ENCODE peak calls at places on chromosomes 12 and 14, in nine cellular contexts. One of them, this sample, is unnamed.
A peak's percentile ranks its signal among the peaks of the same experiment; 100 is the strongest.

GRCh38 chr12:121927798-121928197 is 9.4 kb downstream of the CFAP251 start:
- DNase-seq in A549: no peak
- DNase-seq in CD8-positive, alpha-beta memory T cell: no peak
- DNase-seq in GM12865: no peak
- DNase-seq in stomach: no peak
- DNase-seq in Caco-2: no peak
- DNase-seq in AG09309: no peak
- DNase-seq in fibroblast of lung: no peak
- DNase-seq in naive thymus-derived CD4-positive, alpha-beta T cell: no peak
- DNase-seq in this sample: no peak

GRCh38 chr14:92726135-92726932 is 22.1 kb downstream of the LGMN start:
- DNase-seq in A549: peak; percentile 93
- DNase-seq in CD8-positive, alpha-beta memory T cell: peak; percentile 35
- DNase-seq in GM12865: no peak
- DNase-seq in stomach: peak; percentile 82
- DNase-seq in Caco-2: peak; percentile 30
- DNase-seq in AG09309: peak; percentile 59
- DNase-seq in fibroblast of lung: peak; percentile 90
- DNase-seq in naive thymus-derived CD4-positive, alpha-beta T cell: no peak
- DNase-seq in this sample: peak; percentile 87

GRCh38 chr12:63151061-63151897 is at the start of gene AVPR1A:
- DNase-seq in A549: peak; percentile 6
- DNase-seq in CD8-positive, alpha-beta memory T cell: no peak
- DNase-seq in GM12865: no peak
- DNase-seq in stomach: no peak
- DNase-seq in Caco-2: no peak
- DNase-seq in AG09309: no peak
- DNase-seq in fibroblast of lung: no peak
- DNase-seq in naive thymus-derived CD4-positive, alpha-beta T cell: no peak
- DNase-seq in this sample: peak; percentile 84

GRCh38 chr14:95389471-95390011 is 69.8 kb upstream of the CLMN start:
- DNase-seq in A549: no peak
- DNase-seq in CD8-positive, alpha-beta memory T cell: no peak
- DNase-seq in GM12865: no peak
- DNase-seq in stomach: no peak
- DNase-seq in Caco-2: no peak
- DNase-seq in AG09309: no peak
- DNase-seq in fibroblast of lung: no peak
- DNase-seq in naive thymus-derived CD4-positive, alpha-beta T cell: no peak
- DNase-seq in this sample: peak; percentile 24

GRCh38 chr14:67623114-67623513 is 3.4 kb downstream of the ARG2 start:
- DNase-seq in A549: no peak
- DNase-seq in CD8-positive, alpha-beta memory T cell: no peak
- DNase-seq in GM12865: no peak
- DNase-seq in stomach: no peak
- DNase-seq in Caco-2: no peak
- DNase-seq in AG09309: no peak
- DNase-seq in fibroblast of lung: peak; percentile 48
- DNase-seq in naive thymus-derived CD4-positive, alpha-beta T cell: peak; percentile 44
- DNase-seq in this sample: no peak

GRCh38 chr12:111819191-111820158 is 22.6 kb upstream of the MAPKAPK5 start:
- DNase-seq in A549: no peak
- DNase-seq in CD8-positive, alpha-beta memory T cell: no peak
- DNase-seq in GM12865: no peak
- DNase-seq in stomach: no peak
- DNase-seq in Caco-2: peak; percentile 41
- DNase-seq in AG09309: no peak
- DNase-seq in fibroblast of lung: peak; percentile 7
- DNase-seq in naive thymus-derived CD4-positive, alpha-beta T cell: no peak
- DNase-seq in this sample: no peak

GRCh38 chr12:503111-503761 is 43.5 kb downstream of the B4GALNT3 start:
- DNase-seq in A549: no peak
- DNase-seq in CD8-positive, alpha-beta memory T cell: no peak
- DNase-seq in GM12865: no peak
- DNase-seq in stomach: peak; percentile 84
- DNase-seq in Caco-2: peak; percentile 86
- DNase-seq in AG09309: no peak
- DNase-seq in fibroblast of lung: peak; percentile 8
- DNase-seq in naive thymus-derived CD4-positive, alpha-beta T cell: no peak
- DNase-seq in this sample: no peak

GRCh38 chr12:109759076-109759420 is 45.4 kb downstream of the FAM222A start:
- DNase-seq in A549: no peak
- DNase-seq in CD8-positive, alpha-beta memory T cell: no peak
- DNase-seq in GM12865: no peak
- DNase-seq in stomach: peak; percentile 9
- DNase-seq in Caco-2: no peak
- DNase-seq in AG09309: no peak
- DNase-seq in fibroblast of lung: no peak
- DNase-seq in naive thymus-derived CD4-positive, alpha-beta T cell: no peak
- DNase-seq in this sample: peak; percentile 8

GRCh38 chr12:21691515-21691914 is 33.9 kb upstream of the LDHB start:
- DNase-seq in A549: no peak
- DNase-seq in CD8-positive, alpha-beta memory T cell: no peak
- DNase-seq in GM12865: no peak
- DNase-seq in stomach: no peak
- DNase-seq in Caco-2: no peak
- DNase-seq in AG09309: no peak
- DNase-seq in fibroblast of lung: no peak
- DNase-seq in naive thymus-derived CD4-positive, alpha-beta T cell: no peak
- DNase-seq in this sample: no peak

GRCh38 chr12:62998454-62998853 is 63.5 kb upstream of the PPM1H start:
- DNase-seq in A549: no peak
- DNase-seq in CD8-positive, alpha-beta memory T cell: no peak
- DNase-seq in GM12865: no peak
- DNase-seq in stomach: no peak
- DNase-seq in Caco-2: peak; percentile 65
- DNase-seq in AG09309: no peak
- DNase-seq in fibroblast of lung: no peak
- DNase-seq in naive thymus-derived CD4-positive, alpha-beta T cell: no peak
- DNase-seq in this sample: no peak

GRCh38 chr14:60487211-60487610 is 1.3 kb upstream of the C14orf39 start:
- DNase-seq in A549: no peak
- DNase-seq in CD8-positive, alpha-beta memory T cell: no peak
- DNase-seq in GM12865: no peak
- DNase-seq in stomach: no peak
- DNase-seq in Caco-2: no peak
- DNase-seq in AG09309: no peak
- DNase-seq in fibroblast of lung: no peak
- DNase-seq in naive thymus-derived CD4-positive, alpha-beta T cell: no peak
- DNase-seq in this sample: no peak

GRCh38 chr12:121448771-121449315 is 48.9 kb downstream of the RNF34 start:
- DNase-seq in A549: no peak
- DNase-seq in CD8-positive, alpha-beta memory T cell: no peak
- DNase-seq in GM12865: no peak
- DNase-seq in stomach: no peak
- DNase-seq in Caco-2: no peak
- DNase-seq in AG09309: no peak
- DNase-seq in fibroblast of lung: no peak
- DNase-seq in naive thymus-derived CD4-positive, alpha-beta T cell: no peak
- DNase-seq in this sample: no peak

GRCh38 chr14:90017371-90017770 is 44.4 kb upstream of the KCNK13 start:
- DNase-seq in A549: no peak
- DNase-seq in CD8-positive, alpha-beta memory T cell: no peak
- DNase-seq in GM12865: no peak
- DNase-seq in stomach: no peak
- DNase-seq in Caco-2: no peak
- DNase-seq in AG09309: no peak
- DNase-seq in fibroblast of lung: peak; percentile 67
- DNase-seq in naive thymus-derived CD4-positive, alpha-beta T cell: no peak
- DNase-seq in this sample: no peak

GRCh38 chr14:94404561-94404960 is 16.2 kb upstream of the SERPINA1 start:
- DNase-seq in A549: no peak
- DNase-seq in CD8-positive, alpha-beta memory T cell: no peak
- DNase-seq in GM12865: no peak
- DNase-seq in stomach: no peak
- DNase-seq in Caco-2: no peak
- DNase-seq in AG09309: no peak
- DNase-seq in fibroblast of lung: no peak
- DNase-seq in naive thymus-derived CD4-positive, alpha-beta T cell: no peak
- DNase-seq in this sample: no peak

GRCh38 chr14:68544150-68544892 is 248.5 kb downstream of the ZFP36L1 start:
- DNase-seq in A549: no peak
- DNase-seq in CD8-positive, alpha-beta memory T cell: no peak
- DNase-seq in GM12865: no peak
- DNase-seq in stomach: peak; percentile 72
- DNase-seq in Caco-2: no peak
- DNase-seq in AG09309: peak; percentile 100
- DNase-seq in fibroblast of lung: peak; percentile 100
- DNase-seq in naive thymus-derived CD4-positive, alpha-beta T cell: no peak
- DNase-seq in this sample: peak; percentile 83

GRCh38 chr14:49218436-49219092 is 367.6 kb downstream of the RPS29 start:
- DNase-seq in A549: no peak
- DNase-seq in CD8-positive, alpha-beta memory T cell: no peak
- DNase-seq in GM12865: no peak
- DNase-seq in stomach: no peak
- DNase-seq in Caco-2: no peak
- DNase-seq in AG09309: no peak
- DNase-seq in fibroblast of lung: peak; percentile 65
- DNase-seq in naive thymus-derived CD4-positive, alpha-beta T cell: no peak
- DNase-seq in this sample: no peak

GRCh38 chr14:103131580-103131979 is 8.3 kb downstream of the TNFAIP2 start:
- DNase-seq in A549: no peak
- DNase-seq in CD8-positive, alpha-beta memory T cell: no peak
- DNase-seq in GM12865: no peak
- DNase-seq in stomach: no peak
- DNase-seq in Caco-2: no peak
- DNase-seq in AG09309: no peak
- DNase-seq in fibroblast of lung: no peak
- DNase-seq in naive thymus-derived CD4-positive, alpha-beta T cell: no peak
- DNase-seq in this sample: no peak
- H3K4me3 ChIP-seq in A549: no peak overlapping the region
- H3K4me3 ChIP-seq in CD8-positive, alpha-beta memory T cell: no peak overlapping the region
- H3K4me3 ChIP-seq in GM12865: no peak overlapping the region
- H3K4me3 ChIP-seq in stomach: no peak overlapping the region
- H3K4me3 ChIP-seq in Caco-2: no peak overlapping the region
- H3K4me3 ChIP-seq in AG09309: no peak overlapping the region
- H3K4me3 ChIP-seq in fibroblast of lung: no peak overlapping the region
- H3K4me3 ChIP-seq in naive thymus-derived CD4-positive, alpha-beta T cell: no peak overlapping the region
- H3K4me3 ChIP-seq in this sample: no peak overlapping the region

GRCh38 chr14:50659327-50659974 is 8.7 kb downstream of the SAV1 start:
- DNase-seq in A549: no peak
- DNase-seq in CD8-positive, alpha-beta memory T cell: no peak
- DNase-seq in GM12865: no peak
- DNase-seq in stomach: peak; percentile 74
- DNase-seq in Caco-2: no peak
- DNase-seq in AG09309: no peak
- DNase-seq in fibroblast of lung: no peak
- DNase-seq in naive thymus-derived CD4-positive, alpha-beta T cell: no peak
- DNase-seq in this sample: peak; percentile 27

GRCh38 chr14:50658203-50658602 is 9.9 kb downstream of the SAV1 start:
- DNase-seq in A549: no peak
- DNase-seq in CD8-positive, alpha-beta memory T cell: no peak
- DNase-seq in GM12865: no peak
- DNase-seq in stomach: peak; percentile 43
- DNase-seq in Caco-2: no peak
- DNase-seq in AG09309: no peak
- DNase-seq in fibroblast of lung: peak; percentile 65
- DNase-seq in naive thymus-derived CD4-positive, alpha-beta T cell: no peak
- DNase-seq in this sample: no peak

DNA sequence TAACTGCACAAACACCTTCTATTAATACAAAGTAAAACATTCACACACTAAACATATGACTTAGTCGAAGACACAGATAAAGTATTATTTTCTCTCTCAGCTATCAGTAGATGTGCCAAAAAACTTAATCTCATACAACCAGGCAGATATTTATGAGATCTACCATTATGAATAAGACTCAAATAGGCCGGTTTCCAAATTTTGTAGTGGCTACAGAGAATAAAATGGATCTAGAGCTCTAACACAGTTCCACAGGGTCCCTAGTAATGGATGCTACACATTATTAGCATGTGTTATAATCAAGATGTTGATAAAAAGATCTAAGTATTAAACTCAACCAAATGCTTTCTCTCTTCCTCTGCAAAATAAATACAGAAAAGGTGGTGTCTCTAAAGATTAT is 10.4 kb downstream of the SAV1 start:
- DNase-seq in A549: no peak
- DNase-seq in CD8-positive, alpha-beta memory T cell: no peak
- DNase-seq in GM12865: no peak
- DNase-seq in stomach: no peak
- DNase-seq in Caco-2: no peak
- DNase-seq in AG09309: no peak
- DNase-seq in fibroblast of lung: no peak
- DNase-seq in naive thymus-derived CD4-positive, alpha-beta T cell: no peak
- DNase-seq in this sample: no peak
- H3K4me3 ChIP-seq in A549: no peak overlapping the region
- H3K4me3 ChIP-seq in CD8-positive, alpha-beta memory T cell: no peak overlapping the region
- H3K4me3 ChIP-seq in GM12865: no peak overlapping the region
- H3K4me3 ChIP-seq in stomach: no peak overlapping the region
- H3K4me3 ChIP-seq in Caco-2: no peak overlapping the region
- H3K4me3 ChIP-seq in AG09309: no peak overlapping the region
- H3K4me3 ChIP-seq in fibroblast of lung: peak overlapping the region; percentile 23
- H3K4me3 ChIP-seq in naive thymus-derived CD4-positive, alpha-beta T cell: no peak overlapping the region
- H3K4me3 ChIP-seq in this sample: no peak overlapping the region

DNA sequence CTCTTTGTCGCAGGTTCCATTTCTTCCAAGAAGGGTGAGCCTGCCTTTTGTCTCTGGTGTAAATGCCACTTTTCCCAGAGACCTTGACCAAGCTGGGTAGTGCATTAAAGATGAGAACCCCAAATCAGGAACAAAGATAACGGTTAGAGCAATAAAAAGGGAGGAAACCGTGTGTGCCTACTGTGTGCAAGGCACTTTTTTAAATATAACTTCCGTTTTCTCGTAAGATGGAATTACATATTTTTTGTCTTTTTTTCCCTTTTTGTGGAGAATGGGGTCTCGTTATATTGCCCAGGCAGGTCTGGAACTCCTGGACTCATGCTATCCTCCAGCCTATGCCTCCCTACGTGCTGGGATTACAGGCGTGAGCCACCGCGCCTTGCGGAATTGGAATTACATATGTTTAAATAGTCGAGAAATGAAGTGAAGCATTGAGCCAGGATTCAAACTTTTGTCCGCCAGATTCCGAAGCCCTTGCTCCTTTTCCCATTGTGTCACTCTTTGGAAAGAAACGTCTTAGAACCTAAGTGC is 506 bp upstream of the NABP2 start:
- DNase-seq in A549: no peak
- DNase-seq in CD8-positive, alpha-beta memory T cell: no peak
- DNase-seq in GM12865: no peak
- DNase-seq in stomach: no peak
- DNase-seq in Caco-2: no peak
- DNase-seq in AG09309: no peak
- DNase-seq in fibroblast of lung: no peak
- DNase-seq in naive thymus-derived CD4-positive, alpha-beta T cell: peak; percentile 10
- DNase-seq in this sample: no peak
- H3K4me3 ChIP-seq in A549: peak overlapping the region; percentile 30
- H3K4me3 ChIP-seq in CD8-positive, alpha-beta memory T cell: peak overlapping the region; percentile 67
- H3K4me3 ChIP-seq in GM12865: peak overlapping the region; percentile 60
- H3K4me3 ChIP-seq in stomach: peak overlapping the region; percentile 57
- H3K4me3 ChIP-seq in Caco-2: peak overlapping the region; percentile 59
- H3K4me3 ChIP-seq in AG09309: peak overlapping the region; percentile 1
- H3K4me3 ChIP-seq in fibroblast of lung: peak overlapping the region; percentile 35
- H3K4me3 ChIP-seq in naive thymus-derived CD4-positive, alpha-beta T cell: peak overlapping the region; percentile 82
- H3K4me3 ChIP-seq in this sample: peak overlapping the region; percentile 69

DNA sequence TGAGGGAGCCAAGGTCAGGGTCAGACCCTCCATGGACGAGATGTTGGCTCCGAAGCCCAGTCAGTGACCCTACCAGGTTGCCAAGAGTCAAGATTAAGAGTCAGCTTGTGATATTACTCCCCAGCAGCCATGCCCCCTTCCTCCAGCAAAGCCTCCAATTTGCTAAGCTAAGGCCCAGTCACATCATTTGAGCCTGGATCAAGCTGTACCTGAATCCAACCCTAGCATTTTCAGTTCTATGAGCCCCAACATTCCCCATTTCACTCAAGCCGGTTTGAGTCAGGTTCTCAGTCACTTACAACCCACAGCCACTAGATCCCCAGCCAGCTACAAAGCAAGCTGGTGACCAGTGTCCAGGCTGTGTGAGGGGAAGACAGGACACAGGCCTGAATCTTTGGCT is 49.9 kb downstream of the SCARB1 start:
- DNase-seq in A549: no peak
- DNase-seq in CD8-positive, alpha-beta memory T cell: no peak
- DNase-seq in GM12865: no peak
- DNase-seq in stomach: no peak
- DNase-seq in Caco-2: no peak
- DNase-seq in AG09309: no peak
- DNase-seq in fibroblast of lung: no peak
- DNase-seq in naive thymus-derived CD4-positive, alpha-beta T cell: no peak
- DNase-seq in this sample: no peak
- H3K4me3 ChIP-seq in A549: no peak overlapping the region
- H3K4me3 ChIP-seq in CD8-positive, alpha-beta memory T cell: no peak overlapping the region
- H3K4me3 ChIP-seq in GM12865: no peak overlapping the region
- H3K4me3 ChIP-seq in stomach: no peak overlapping the region
- H3K4me3 ChIP-seq in Caco-2: no peak overlapping the region
- H3K4me3 ChIP-seq in AG09309: no peak overlapping the region
- H3K4me3 ChIP-seq in fibroblast of lung: no peak overlapping the region
- H3K4me3 ChIP-seq in naive thymus-derived CD4-positive, alpha-beta T cell: no peak overlapping the region
- H3K4me3 ChIP-seq in this sample: no peak overlapping the region

This sample was measured in adrenal gland.